ENCODE peak calls at places on chromosomes 3 and 15, in ten cellular contexts. Y is IMR-90, S is erythroblast, P is breast epithelium, W is A549, F is vagina, U is adrenal gland, T is uterus, Z is sigmoid colon, N is body of pancreas. R is an unnamed sample.

GRCh38 chr3:161149529-161149928 is 44.4 kb upstream of the B3GALNT1 start:
- DNase-seq in Y (no peak), S (no peak), P (no peak), W (no peak), F (no peak), U (no peak), T (no peak), Z (no peak), N (no peak), R (no peak)

GRCh38 chr15:73353734-73354133 is 15.0 kb downstream of the HCN4 start:
- DNase-seq in Y (no peak), S (no peak), P (no peak), W (no peak), F (no peak), U (no peak), T (no peak), Z (no peak), N (no peak), R (no peak)

GRCh38 chr3:193225726-193226125 is 15.3 kb upstream of the PLAAT1 start:
- DNase-seq in Y (no peak), S (no peak), P (no peak), W (no peak), F (no peak), U (no peak), T (no peak), Z (no peak), N (no peak), R (no peak)

GRCh38 chr15:37891754-37892368 is 42.6 kb upstream of the TMCO5A start:
- DNase-seq in Y (peak; percentile 70), S (no peak), P (no peak), W (peak; percentile 33), F (no peak), U (peak; percentile 22), T (no peak), Z (no peak), N (peak; percentile 15), R (no peak)

GRCh38 chr3:22922317-22922716 is 280.8 kb upstream of the UBE2E2 start:
- DNase-seq in Y (peak; percentile 9), S (no peak), P (no peak), W (peak; percentile 18), F (no peak), U (no peak), T (no peak), Z (no peak), N (no peak), R (no peak)

GRCh38 chr3:157445897-157446296 is 9.2 kb downstream of the PTX3 start:
- DNase-seq in Y (peak; percentile 77), S (no peak), P (no peak), W (no peak), F (no peak), U (no peak), T (no peak), Z (no peak), N (no peak), R (no peak)

GRCh38 chr15:42138411-42138810 is 18.0 kb downstream of the PLA2G4F start:
- DNase-seq in Y (no peak), S (no peak), P (no peak), W (no peak), F (no peak), U (no peak), T (no peak), Z (peak; percentile 9), N (no peak), R (no peak)

GRCh38 chr15:33068007-33068441 is 126.5 kb downstream of the FMN1 start:
- DNase-seq in Y (no peak), S (no peak), P (peak; percentile 65), W (peak; percentile 67), F (no peak), U (peak; percentile 59), T (no peak), Z (peak; percentile 74), N (peak; percentile 71), R (peak; percentile 43)

GRCh38 chr3:166445865-166446264 is 608.6 kb upstream of the BCHE start:
- DNase-seq in Y (peak; percentile 4), S (no peak), P (no peak), W (no peak), F (no peak), U (no peak), T (no peak), Z (no peak), N (no peak), R (no peak)

GRCh38 chr3:68893600-68894239 is 38.6 kb downstream of the TAFA4 start:
- DNase-seq in Y (peak; percentile 44), S (peak; percentile 20), P (no peak), W (peak; percentile 27), F (no peak), U (no peak), T (no peak), Z (no peak), N (no peak), R (no peak)

GRCh38 chr3:45464336-45464809 is 76.0 kb downstream of the LARS2 start:
- DNase-seq in Y (peak; percentile 18), S (no peak), P (no peak), W (peak; percentile 5), F (no peak), U (peak; percentile 59), T (no peak), Z (no peak), N (no peak), R (no peak)

GRCh38 chr3:37181766-37182165 is 7.4 kb upstream of the LRRFIP2 start:
- DNase-seq in Y (no peak), S (no peak), P (no peak), W (no peak), F (no peak), U (no peak), T (no peak), Z (no peak), N (no peak), R (no peak)

GRCh38 chr3:37072892-37073291 is 79.6 kb downstream of the MLH1 start:
- DNase-seq in Y (peak; percentile 93), S (no peak), P (peak; percentile 69), W (no peak), F (no peak), U (no peak), T (no peak), Z (no peak), N (peak; percentile 21), R (no peak)

GRCh38 chr3:9388142-9388541 is 9.3 kb upstream of the SETD5 start:
- DNase-seq in Y (no peak), S (no peak), P (no peak), W (no peak), F (no peak), U (no peak), T (no peak), Z (no peak), N (no peak), R (no peak)
- TF ChIP-seq POLR2A in Y (no peak), S (no peak), P (no peak), W (no peak), F (no peak), U (no peak), T (no peak), Z (no peak), N (no peak), R (no peak)

GRCh38 chr3:123622766-123623165 is 37.9 kb upstream of the HACD2 start:
- DNase-seq in Y (no peak), S (no peak), P (no peak), W (no peak), F (no peak), U (no peak), T (no peak), Z (no peak), N (no peak), R (no peak)

GRCh38 chr3:123621510-123622189 is 36.8 kb upstream of the HACD2 start:
- DNase-seq in Y (no peak), S (no peak), P (no peak), W (no peak), F (no peak), U (no peak), T (no peak), Z (no peak), N (no peak), R (no peak)

GRCh38 chr3:123618768-123619484 is 34.1 kb upstream of the HACD2 start:
- DNase-seq in Y (peak; percentile 82), S (peak; percentile 32), P (no peak), W (no peak), F (no peak), U (peak; percentile 78), T (peak; percentile 77), Z (peak; percentile 89), N (peak; percentile 62), R (no peak)

GRCh38 chr3:123618076-123618703 is 33.3 kb upstream of the HACD2 start:
- DNase-seq in Y (no peak), S (peak; percentile 19), P (no peak), W (no peak), F (no peak), U (no peak), T (no peak), Z (no peak), N (no peak), R (no peak)

GRCh38 chr3:123620338-123620737 is 35.5 kb upstream of the HACD2 start:
- DNase-seq in Y (peak; percentile 94), S (no peak), P (no peak), W (no peak), F (no peak), U (no peak), T (peak; percentile 78), Z (peak; percentile 92), N (no peak), R (no peak)
- TF ChIP-seq POLR2A in Y (peak; percentile 72), S (no peak), P (peak; percentile 16), W (no peak), F (no peak), U (no peak), T (peak; percentile 67), Z (peak; percentile 94), N (no peak), R (no peak)

GRCh38 chr3:50299929-50300680 is 900 bp upstream of the HYAL3 start:
- DNase-seq in Y (peak; percentile 57), S (peak; percentile 57), P (no peak), W (no peak), F (no peak), U (peak; percentile 63), T (peak; percentile 36), Z (peak; percentile 75), N (peak; percentile 38), R (no peak)
- TF ChIP-seq POLR2A in Y (no peak), S (no peak), P (no peak), W (no peak), F (no peak), U (no peak), T (no peak), Z (peak; percentile 24), N (no peak), R (no peak)

GRCh38 chr15:31327674-31328424 is 1.2 kb downstream of the KLF13 start:
- DNase-seq in Y (peak; percentile 19), S (peak; percentile 81), P (no peak), W (peak; percentile 40), F (no peak), U (peak; percentile 56), T (peak; percentile 48), Z (peak; percentile 81), N (peak; percentile 83), R (peak; percentile 54)
- TF ChIP-seq POLR2A in Y (peak; percentile 52), S (peak; percentile 54), P (no peak), W (no peak), F (peak; percentile 61), U (no peak), T (peak; percentile 63), Z (no peak), N (peak; percentile 72), R (no peak)

R was measured in H54.